ENCODE peak calls at places on chromosomes 4 and X, in six cellular contexts. One of them, this sample, is unnamed.

GRCh38 chrX:153703036-153703370 is 15.3 kb downstream of the SLC6A8 start:
- DNase-seq in HFF-Myc: no peak
- DNase-seq in left lung: peak
- DNase-seq in dorsolateral prefrontal cortex: no peak
- DNase-seq in body of pancreas: peak
- DNase-seq in BJ: no peak
- DNase-seq in this sample: no peak

GRCh38 chr4:15003441-15003890 is 1.2 kb downstream of the CPEB2 start:
- DNase-seq in left lung: peak
- DNase-seq in dorsolateral prefrontal cortex: peak
- DNase-seq in BJ: no peak
- DNase-seq in body of pancreas: peak
- DNase-seq in HFF-Myc: no peak
- DNase-seq in this sample: no peak

GRCh38 chrX:34915463-34916225 is 27.0 kb upstream of the FAM47B start:
- DNase-seq in dorsolateral prefrontal cortex: no peak
- DNase-seq in body of pancreas: no peak
- DNase-seq in HFF-Myc: no peak
- DNase-seq in BJ: no peak
- DNase-seq in left lung: no peak
- DNase-seq in this sample: no peak

GRCh38 chrX:30620980-30621716 is 32.1 kb upstream of the GK start:
- DNase-seq in body of pancreas: no peak
- DNase-seq in HFF-Myc: peak
- DNase-seq in left lung: no peak
- DNase-seq in dorsolateral prefrontal cortex: no peak
- DNase-seq in BJ: peak
- DNase-seq in this sample: peak

GRCh38 chrX:78650906-78651437 is 8.2 kb downstream of the RTL3 start:
- DNase-seq in left lung: no peak
- DNase-seq in HFF-Myc: no peak
- DNase-seq in BJ: peak
- DNase-seq in body of pancreas: no peak
- DNase-seq in dorsolateral prefrontal cortex: no peak
- DNase-seq in this sample: peak

GRCh38 chrX:2584216-2584615 is 83.4 kb upstream of the DHRSX start:
- DNase-seq in BJ: no peak
- DNase-seq in left lung: no peak
- DNase-seq in HFF-Myc: no peak
- DNase-seq in body of pancreas: no peak
- DNase-seq in dorsolateral prefrontal cortex: no peak
- DNase-seq in this sample: no peak

GRCh38 chr4:46124773-46125172 is 919 bp upstream of the GABRG1 start:
- DNase-seq in BJ: no peak
- DNase-seq in dorsolateral prefrontal cortex: peak
- DNase-seq in body of pancreas: peak
- DNase-seq in HFF-Myc: no peak
- DNase-seq in left lung: no peak
- DNase-seq in this sample: no peak

GRCh38 chr4:39697740-39698423 is at the start of gene UBE2K:
- DNase-seq in HFF-Myc: peak
- DNase-seq in dorsolateral prefrontal cortex: peak
- DNase-seq in left lung: peak
- DNase-seq in body of pancreas: peak
- DNase-seq in BJ: peak
- DNase-seq in this sample: no peak

GRCh38 chrX:153688071-153688470 is 345 bp downstream of the SLC6A8 start:
- DNase-seq in left lung: no peak
- DNase-seq in HFF-Myc: no peak
- DNase-seq in BJ: no peak
- DNase-seq in dorsolateral prefrontal cortex: no peak
- DNase-seq in body of pancreas: no peak
- DNase-seq in this sample: no peak

GRCh38 chrX:125203379-125203736 is 116.3 kb upstream of the TEX13C start:
- DNase-seq in BJ: no peak
- DNase-seq in body of pancreas: no peak
- DNase-seq in HFF-Myc: no peak
- DNase-seq in left lung: no peak
- DNase-seq in dorsolateral prefrontal cortex: no peak
- DNase-seq in this sample: no peak

GRCh38 chrX:34493086-34493485 is 164.0 kb downstream of the TMEM47 start:
- DNase-seq in BJ: no peak
- DNase-seq in body of pancreas: no peak
- DNase-seq in left lung: no peak
- DNase-seq in dorsolateral prefrontal cortex: no peak
- DNase-seq in HFF-Myc: no peak
- DNase-seq in this sample: no peak

GRCh38 chr4:47913858-47914218 is 545 bp downstream of the NFXL1 start:
- DNase-seq in dorsolateral prefrontal cortex: peak
- DNase-seq in body of pancreas: peak
- DNase-seq in BJ: no peak
- DNase-seq in HFF-Myc: no peak
- DNase-seq in left lung: peak
- DNase-seq in this sample: no peak

GRCh38 chr4:6339818-6340445 is 70.3 kb downstream of the WFS1 start:
- DNase-seq in HFF-Myc: no peak
- DNase-seq in left lung: no peak
- DNase-seq in body of pancreas: no peak
- DNase-seq in BJ: no peak
- DNase-seq in dorsolateral prefrontal cortex: no peak
- DNase-seq in this sample: no peak

GRCh38 chr4:97665553-97665952 is 477.7 kb downstream of the STPG2 start:
- DNase-seq in HFF-Myc: no peak
- DNase-seq in BJ: no peak
- DNase-seq in dorsolateral prefrontal cortex: no peak
- DNase-seq in body of pancreas: no peak
- DNase-seq in left lung: no peak
- DNase-seq in this sample: no peak

GRCh38 chr4:78298618-78299017 is 241.5 kb downstream of the FRAS1 start:
- DNase-seq in left lung: no peak
- DNase-seq in HFF-Myc: no peak
- DNase-seq in dorsolateral prefrontal cortex: no peak
- DNase-seq in BJ: no peak
- DNase-seq in body of pancreas: no peak
- DNase-seq in this sample: no peak

GRCh38 chrX:110852180-110852579 is 56.6 kb upstream of the CHRDL1 start:
- DNase-seq in HFF-Myc: no peak
- DNase-seq in BJ: no peak
- DNase-seq in left lung: no peak
- DNase-seq in body of pancreas: no peak
- DNase-seq in dorsolateral prefrontal cortex: no peak
- DNase-seq in this sample: no peak

GRCh38 chr4:60443068-60443467 is 757.1 kb upstream of the ADGRL3 start:
- DNase-seq in dorsolateral prefrontal cortex: no peak
- DNase-seq in left lung: no peak
- DNase-seq in body of pancreas: no peak
- DNase-seq in BJ: no peak
- DNase-seq in HFF-Myc: no peak
- DNase-seq in this sample: no peak

GRCh38 chrX:124426824-124427223 is 80.5 kb downstream of the SH2D1A start:
- DNase-seq in BJ: no peak
- DNase-seq in left lung: no peak
- DNase-seq in dorsolateral prefrontal cortex: no peak
- DNase-seq in HFF-Myc: no peak
- DNase-seq in body of pancreas: no peak
- DNase-seq in this sample: no peak

GRCh38 chr4:164888096-164888495 is 11.1 kb downstream of the APELA start:
- DNase-seq in body of pancreas: no peak
- DNase-seq in BJ: no peak
- DNase-seq in dorsolateral prefrontal cortex: no peak
- DNase-seq in HFF-Myc: no peak
- DNase-seq in left lung: no peak
- DNase-seq in this sample: no peak

GRCh38 chr4:168803727-168804126 is 206.3 kb downstream of the CBR4 start:
- DNase-seq in BJ: no peak
- DNase-seq in body of pancreas: no peak
- DNase-seq in left lung: no peak
- DNase-seq in dorsolateral prefrontal cortex: no peak
- DNase-seq in HFF-Myc: peak
- DNase-seq in this sample: peak

GRCh38 chr4:114479595-114479994 is 119.0 kb upstream of the UGT8 start:
- DNase-seq in left lung: no peak
- DNase-seq in HFF-Myc: no peak
- DNase-seq in dorsolateral prefrontal cortex: no peak
- DNase-seq in BJ: no peak
- DNase-seq in body of pancreas: no peak
- DNase-seq in this sample: no peak

GRCh38 chr4:169201144-169202124 is 69.3 kb downstream of the SH3RF1 start:
- DNase-seq in BJ: no peak
- DNase-seq in dorsolateral prefrontal cortex: no peak
- DNase-seq in left lung: no peak
- DNase-seq in HFF-Myc: no peak
- DNase-seq in body of pancreas: no peak
- DNase-seq in this sample: no peak

GRCh38 chrX:107146670-107147069 is 28.0 kb upstream of the RBM41 start:
- DNase-seq in HFF-Myc: no peak
- DNase-seq in body of pancreas: no peak
- DNase-seq in dorsolateral prefrontal cortex: no peak
- DNase-seq in BJ: no peak
- DNase-seq in left lung: no peak
- DNase-seq in this sample: no peak

GRCh38 chrX:26851981-26852380 is 611.2 kb downstream of the PPP4R3C start:
- DNase-seq in BJ: no peak
- DNase-seq in left lung: no peak
- DNase-seq in dorsolateral prefrontal cortex: no peak
- DNase-seq in HFF-Myc: no peak
- DNase-seq in body of pancreas: no peak
- DNase-seq in this sample: no peak

GRCh38 chr4:89660444-89660843 is 176.5 kb downstream of the SNCA start:
- DNase-seq in BJ: no peak
- DNase-seq in body of pancreas: no peak
- DNase-seq in HFF-Myc: no peak
- DNase-seq in dorsolateral prefrontal cortex: no peak
- DNase-seq in left lung: no peak
- DNase-seq in this sample: no peak

GRCh38 chr4:89661490-89661889 is 175.5 kb downstream of the SNCA start:
- DNase-seq in BJ: no peak
- DNase-seq in dorsolateral prefrontal cortex: no peak
- DNase-seq in left lung: no peak
- DNase-seq in HFF-Myc: no peak
- DNase-seq in body of pancreas: no peak
- DNase-seq in this sample: no peak

GRCh38 chr4:89660851-89661250 is 176.1 kb downstream of the SNCA start:
- DNase-seq in BJ: no peak
- DNase-seq in HFF-Myc: no peak
- DNase-seq in left lung: no peak
- DNase-seq in dorsolateral prefrontal cortex: no peak
- DNase-seq in body of pancreas: no peak
- DNase-seq in this sample: no peak

GRCh38 chr4:89658701-89659024 is 178.3 kb downstream of the SNCA start:
- DNase-seq in BJ: no peak
- DNase-seq in HFF-Myc: no peak
- DNase-seq in dorsolateral prefrontal cortex: no peak
- DNase-seq in body of pancreas: no peak
- DNase-seq in left lung: no peak
- DNase-seq in this sample: no peak

GRCh38 chr4:89657931-89658700 is 178.8 kb downstream of the SNCA start:
- DNase-seq in dorsolateral prefrontal cortex: no peak
- DNase-seq in left lung: no peak
- DNase-seq in BJ: no peak
- DNase-seq in body of pancreas: no peak
- DNase-seq in HFF-Myc: peak
- DNase-seq in this sample: peak
- TF ChIP-seq CTCF in dorsolateral prefrontal cortex: peak
- TF ChIP-seq CTCF in left lung: no peak
- TF ChIP-seq CTCF in BJ: peak
- TF ChIP-seq CTCF in body of pancreas: peak
- TF ChIP-seq CTCF in HFF-Myc: peak
- TF ChIP-seq CTCF in this sample: peak

GRCh38 chrX:23756165-23756564 is 13.1 kb upstream of the ACOT9 start:
- DNase-seq in BJ: no peak
- DNase-seq in dorsolateral prefrontal cortex: no peak
- DNase-seq in HFF-Myc: peak
- DNase-seq in body of pancreas: peak
- DNase-seq in left lung: peak
- DNase-seq in this sample: no peak
- H3K4me3 ChIP-seq in BJ: no peak
- H3K4me3 ChIP-seq in dorsolateral prefrontal cortex: no peak
- H3K4me3 ChIP-seq in HFF-Myc: no peak
- H3K4me3 ChIP-seq in body of pancreas: no peak
- H3K4me3 ChIP-seq in left lung: no peak
- H3K4me3 ChIP-seq in this sample: no peak

DNA sequence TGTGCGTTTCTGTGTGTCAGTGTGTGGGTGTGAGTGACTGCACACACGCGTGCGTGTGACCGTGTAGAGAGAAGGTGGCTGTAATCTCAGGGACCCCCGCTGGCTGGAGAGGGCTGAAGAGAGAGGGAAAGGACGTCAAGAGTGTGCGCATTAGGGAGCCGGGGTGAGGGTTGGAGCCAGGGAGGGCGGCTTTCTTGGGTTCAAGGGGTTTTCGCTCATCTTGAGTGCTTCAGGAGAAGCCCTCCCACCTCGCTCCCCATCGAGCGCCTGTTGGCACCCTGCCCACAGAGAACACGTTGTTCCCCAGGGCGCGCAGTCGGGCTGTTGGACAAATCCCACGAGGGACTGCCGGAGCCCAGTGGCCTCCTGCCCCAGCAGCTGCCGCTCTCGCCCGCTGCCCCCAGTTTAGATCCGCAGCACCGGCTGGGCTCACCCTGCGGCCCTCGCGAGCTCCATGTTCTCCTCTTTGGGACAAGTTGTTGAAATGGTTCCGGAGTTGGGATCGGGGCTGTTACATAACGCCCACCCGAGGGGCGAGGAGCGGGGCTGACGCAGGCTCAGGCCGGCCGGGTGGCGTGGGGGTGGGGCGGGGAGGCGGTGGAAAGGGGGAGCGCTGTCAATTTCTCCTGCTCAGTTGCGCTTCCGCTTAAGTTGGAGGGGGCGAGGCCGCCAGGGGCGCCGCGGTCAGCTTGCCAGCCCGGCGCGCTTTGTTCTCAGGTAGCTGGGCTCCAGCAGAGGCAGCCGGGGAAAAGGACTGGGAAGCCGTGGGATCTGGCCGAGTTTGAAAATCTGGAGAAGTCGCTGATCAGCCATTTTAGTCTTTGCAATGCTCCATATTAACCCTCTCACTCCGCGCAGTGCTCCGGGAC is 1.6 kb downstream of the GRIA2 start:
- DNase-seq in dorsolateral prefrontal cortex: peak
- DNase-seq in BJ: no peak
- DNase-seq in body of pancreas: peak
- DNase-seq in HFF-Myc: no peak
- DNase-seq in left lung: no peak
- DNase-seq in this sample: no peak
- TF ChIP-seq CTCF in dorsolateral prefrontal cortex: no peak
- TF ChIP-seq CTCF in BJ: no peak
- TF ChIP-seq CTCF in body of pancreas: no peak
- TF ChIP-seq CTCF in HFF-Myc: no peak
- TF ChIP-seq CTCF in left lung: no peak
- TF ChIP-seq CTCF in this sample: no peak

DNA sequence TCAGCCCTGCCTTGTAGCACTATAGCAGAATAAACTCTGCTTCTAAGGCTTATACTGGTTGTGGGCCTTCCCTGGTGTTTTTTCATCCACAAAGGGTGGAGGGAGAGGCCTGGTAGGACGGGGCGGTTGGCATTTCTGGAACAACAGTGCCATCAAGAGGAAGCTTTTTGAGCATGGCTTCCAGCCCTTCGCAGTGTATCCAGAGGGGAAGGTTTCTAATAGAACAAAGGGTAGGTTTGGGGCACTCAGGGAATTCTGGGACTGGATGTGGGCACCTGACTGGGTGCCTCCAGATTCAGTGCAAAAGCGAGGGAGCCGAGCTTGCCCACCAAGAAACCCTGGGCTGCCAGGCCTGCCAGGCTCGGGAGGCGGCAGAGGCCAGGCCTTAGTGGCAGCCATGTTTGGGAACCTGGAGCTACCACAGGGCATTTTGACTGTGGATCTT is 229.6 kb upstream of the AGTR2 start:
- DNase-seq in HFF-Myc: no peak
- DNase-seq in dorsolateral prefrontal cortex: peak
- DNase-seq in BJ: no peak
- DNase-seq in left lung: peak
- DNase-seq in body of pancreas: peak
- DNase-seq in this sample: no peak
- H3K4me3 ChIP-seq in HFF-Myc: no peak
- H3K4me3 ChIP-seq in dorsolateral prefrontal cortex: no peak
- H3K4me3 ChIP-seq in BJ: no peak
- H3K4me3 ChIP-seq in left lung: no peak
- H3K4me3 ChIP-seq in body of pancreas: no peak
- H3K4me3 ChIP-seq in this sample: no peak

This sample was measured in AG04449.